ENCODE peak calls at places on chromosomes 6 and 20, in five cellular contexts. H is HFFc6; L is activated naive CD4-positive, alpha-beta T cell; X is right cardiac atrium; C is cardiac fibroblast. B is an unnamed sample.

GRCh38 chr6:51570168-51570921 is 517.1 kb downstream of the PKHD1 start:
- DNase-seq in X (no peak), L (no peak), H (no peak), C (no peak), B (no peak)

GRCh38 chr6:41469951-41470340 is 76.2 kb upstream of the FOXP4 start:
- DNase-seq in L (no peak), H (peak), C (no peak), X (peak), B (no peak)

GRCh38 chr6:104604643-104605042 is 255.1 kb downstream of the HACE1 start:
- DNase-seq in C (no peak), L (no peak), X (no peak), H (no peak), B (no peak)

GRCh38 chr6:2999005-2999620 is 581 bp upstream of the NQO2 start:
- DNase-seq in L (peak), H (peak), X (no peak), C (peak), B (peak)

GRCh38 chr6:150702675-150703074 is 103.0 kb downstream of the PLEKHG1 start:
- DNase-seq in L (no peak), X (no peak), C (no peak), H (no peak), B (no peak)

GRCh38 chr6:111709615-111710398 is 104.1 kb upstream of the TRAF3IP2 start:
- DNase-seq in H (peak), C (peak), X (peak), L (no peak), B (peak)

GRCh38 chr6:143969077-143969476 is 39.0 kb downstream of the PLAGL1 start:
- DNase-seq in H (no peak), C (no peak), L (no peak), X (no peak), B (no peak)

GRCh38 chr20:8640461-8640860 is 428.4 kb upstream of the PLCB4 start:
- DNase-seq in X (no peak), H (no peak), L (no peak), C (no peak), B (no peak)

GRCh38 chr6:31576897-31577341 is 1.6 kb downstream of the TNF start:
- DNase-seq in C (no peak), L (no peak), H (no peak), X (no peak), B (no peak)

GRCh38 chr6:42690151-42690702 is 32.2 kb downstream of the PRPH2 start:
- DNase-seq in C (peak), X (no peak), H (no peak), L (no peak), B (no peak)

GRCh38 chr6:6806793-6807518 is 218.4 kb downstream of the LY86 start:
- DNase-seq in L (no peak), C (no peak), X (peak), H (no peak), B (no peak)

GRCh38 chr6:111590209-111590955 is 15.3 kb downstream of the TRAF3IP2 start:
- DNase-seq in H (no peak), L (no peak), C (peak), X (no peak), B (no peak)

GRCh38 chr6:53014744-53015143 is 19.7 kb upstream of the GSTA4 start:
- DNase-seq in L (no peak), X (no peak), H (peak), C (no peak), B (no peak)

GRCh38 chr20:7734216-7734615 is 206.0 kb downstream of the HAO1 start:
- DNase-seq in X (no peak), H (no peak), C (no peak), L (no peak), B (no peak)

GRCh38 chr20:4067600-4068261 is 52.4 kb upstream of the RNF24 start:
- DNase-seq in C (peak), L (no peak), X (no peak), H (peak), B (peak)

GRCh38 chr6:44661221-44661609 is 273.7 kb downstream of the CDC5L start:
- DNase-seq in L (no peak), H (peak), C (no peak), X (no peak), B (no peak)

GRCh38 chr6:146974346-146974745 is 229.9 kb upstream of the STXBP5 start:
- DNase-seq in H (no peak), L (no peak), X (no peak), C (no peak), B (no peak)

GRCh38 chr20:58102744-58103516 is 125.5 kb downstream of the ANKRD60 start:
- DNase-seq in C (no peak), L (no peak), X (no peak), H (no peak), B (no peak)

GRCh38 chr6:36216559-36216958 is 20.0 kb downstream of the BRPF3 start:
- DNase-seq in X (no peak), L (no peak), C (peak), H (peak), B (peak)

GRCh38 chr20:43511879-43512278 is 4.4 kb downstream of the L3MBTL1 start:
- DNase-seq in H (no peak), X (no peak), L (no peak), C (no peak), B (no peak)

GRCh38 chr6:89475634-89476033 is 42.7 kb downstream of the ANKRD6 start:
- DNase-seq in H (no peak), C (peak), L (no peak), X (no peak), B (no peak)

GRCh38 chr20:34532320-34532719 is 16.1 kb downstream of the DYNLRB1 start:
- DNase-seq in C (no peak), L (no peak), X (peak), H (no peak), B (no peak)

GRCh38 chr20:24576447-24576846 is 107.0 kb downstream of the SYNDIG1 start:
- DNase-seq in X (no peak), L (no peak), C (no peak), H (no peak), B (no peak)

GRCh38 chr6:117920493-117920845 is 13.4 kb downstream of the SLC35F1 start:
- DNase-seq in X (no peak), H (no peak), L (no peak), C (no peak), B (no peak)

GRCh38 chr6:144008501-144009245 is 614 bp upstream of the PLAGL1 start:
- DNase-seq in C (no peak), X (no peak), L (no peak), H (no peak), B (no peak)

GRCh38 chr6:34248198-34248726 is 544 bp downstream of the SMIM29 start:
- DNase-seq in C (peak), H (no peak), L (no peak), X (peak), B (no peak)

GRCh38 chr6:166307082-166307980 is 861 bp downstream of the PRR18 start:
- DNase-seq in L (no peak), X (no peak), C (no peak), H (no peak), B (no peak)

GRCh38 chr20:50672400-50673145 is 18.8 kb downstream of the RIPOR3 start:
- DNase-seq in H (no peak), C (no peak), L (no peak), X (no peak), B (no peak)

GRCh38 chr6:116764961-116765841 is at the start of gene FAM162B:
- DNase-seq in C (peak), L (no peak), X (peak), H (no peak), B (no peak)

GRCh38 chr6:140051521-140052455 is 677.3 kb upstream of the CITED2 start:
- DNase-seq in H (peak), L (no peak), C (peak), X (no peak), B (peak)

GRCh38 chr6:17258763-17259162 is 22.4 kb upstream of the RBM24 start:
- DNase-seq in X (no peak), L (no peak), C (no peak), H (no peak), B (no peak)

GRCh38 chr6:33692760-33693158 is 18.7 kb downstream of the UQCC2 start:
- DNase-seq in X (peak), H (peak), C (peak), L (no peak), B (no peak)

GRCh38 chr6:156848533-156848932 is 71.4 kb downstream of the ARID1B start:
- DNase-seq in L (no peak), X (peak), C (peak), H (no peak), B (no peak)